ENCODE peak calls at places on chromosomes 12 and 14, in nine cellular contexts. L is uterus, U is body of pancreas, R is A549, I is prostate gland, G is spleen, M is lower leg skin, W is HCT116, O is IMR-90. Y is an unnamed sample.

GRCh38 chr14:22463763-22464173 is 125.3 kb downstream of the DAD1 start:
- DNase-seq in L (no peak), I (no peak), R (no peak), W (no peak), O (no peak), M (no peak), G (no peak), U (peak), Y (no peak)

GRCh38 chr14:99257673-99258221 is 14.2 kb downstream of the BCL11B start:
- DNase-seq in W (no peak), L (no peak), I (no peak), M (no peak), U (no peak), O (no peak), R (no peak), G (peak), Y (no peak)

GRCh38 chr14:75335588-75335987 is 57.0 kb downstream of the FOS start:
- DNase-seq in O (no peak), G (no peak), W (no peak), I (no peak), R (no peak), U (no peak), L (no peak), M (no peak), Y (no peak)

GRCh38 chr12:46354111-46354798 is 18.3 kb downstream of the SLC38A2 start:
- DNase-seq in G (no peak), I (no peak), R (no peak), O (no peak), W (no peak), L (no peak), U (no peak), M (no peak), Y (no peak)

GRCh38 chr12:129237881-129238280 is 384.6 kb downstream of the GLT1D1 start:
- DNase-seq in G (no peak), L (no peak), U (no peak), O (no peak), M (no peak), I (no peak), R (no peak), W (no peak), Y (no peak)

GRCh38 chr14:56751471-56751870 is 58.8 kb downstream of the OTX2 start:
- DNase-seq in L (no peak), O (no peak), I (no peak), G (no peak), R (peak), M (no peak), U (no peak), W (no peak), Y (no peak)

GRCh38 chr12:3746758-3747157 is 6.2 kb downstream of the CRACR2A start:
- DNase-seq in R (no peak), M (peak), I (no peak), L (no peak), G (no peak), O (no peak), U (no peak), W (no peak), Y (no peak)

GRCh38 chr12:8088574-8088973 is 6.5 kb downstream of the NECAP1 start:
- DNase-seq in L (no peak), W (no peak), R (no peak), O (no peak), U (no peak), G (no peak), M (no peak), I (no peak), Y (no peak)

GRCh38 chr12:78060186-78060585 is 229.5 kb downstream of the NAV3 start:
- DNase-seq in M (no peak), W (no peak), O (peak), R (no peak), I (no peak), L (no peak), G (no peak), U (no peak), Y (no peak)

GRCh38 chr14:82075566-82075965 is 541.9 kb upstream of the SEL1L start:
- DNase-seq in I (peak), L (no peak), M (no peak), R (no peak), W (no peak), U (peak), O (no peak), G (no peak), Y (peak)

GRCh38 chr12:58583541-58583940 is 336.8 kb downstream of the LRIG3 start:
- DNase-seq in M (no peak), U (peak), R (peak), I (no peak), O (peak), G (no peak), W (no peak), L (no peak), Y (peak)

GRCh38 chr14:20873370-20874177 is 17.6 kb upstream of the RNASE3 start:
- DNase-seq in I (peak), L (peak), M (peak), G (peak), U (peak), O (peak), R (peak), W (peak), Y (peak)
- H3K4me3 ChIP-seq in I (no peak), L (no peak), M (no peak), G (peak), U (no peak), O (no peak), R (no peak), W (peak), Y (no peak)

DNA sequence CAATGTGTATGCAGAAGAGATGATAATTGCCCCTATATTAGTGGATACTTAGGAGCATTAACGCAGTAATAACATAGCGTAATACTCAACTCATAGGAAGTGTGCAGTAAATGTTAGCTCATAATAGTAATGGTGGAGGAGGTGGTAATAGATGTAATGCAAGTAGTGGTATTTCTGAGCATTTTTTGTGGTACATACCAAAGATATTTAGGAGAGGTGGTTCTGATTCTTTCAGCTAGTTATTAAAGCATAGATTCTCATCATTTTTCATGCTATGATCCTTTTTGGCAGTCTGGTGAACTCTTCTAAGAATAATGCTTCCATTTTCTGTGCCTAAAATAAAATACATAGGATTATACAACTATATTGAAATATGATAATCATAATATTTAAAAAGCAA is 233.2 kb downstream of the PTPRO start:
- DNase-seq in M (no peak), R (no peak), U (no peak), L (no peak), G (no peak), O (no peak), I (no peak), W (no peak), Y (no peak)
- TF ChIP-seq POLR2A in M (no peak), R (no peak), U (no peak), L (no peak), G (no peak), O (no peak), I (no peak), W (no peak), Y (no peak)

DNA sequence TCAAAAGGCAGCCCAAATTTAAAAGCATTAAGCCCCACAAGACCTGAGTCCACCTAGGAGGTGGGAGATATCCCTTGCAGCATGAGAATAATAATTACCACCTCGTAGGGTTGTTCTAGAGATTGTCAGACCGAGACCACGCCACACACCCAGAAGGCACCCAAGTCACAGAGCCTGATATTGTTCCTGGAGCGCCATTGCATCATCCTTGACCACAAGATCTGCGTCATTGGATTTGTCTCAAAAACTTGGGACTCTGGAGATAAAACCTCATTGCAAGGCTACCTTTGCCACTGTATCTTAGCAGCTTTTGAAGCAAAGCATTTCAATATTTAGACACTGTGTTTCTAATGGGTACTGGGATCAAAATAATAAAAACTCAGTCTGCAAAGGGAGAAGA is 29.4 kb upstream of the PPP2R5C start:
- DNase-seq in O (no peak), M (no peak), L (no peak), I (no peak), U (peak), G (no peak), R (no peak), W (peak), Y (no peak)
- H3K4me3 ChIP-seq in O (no peak), M (no peak), L (no peak), I (no peak), U (no peak), G (no peak), R (no peak), W (peak), Y (no peak)

DNA sequence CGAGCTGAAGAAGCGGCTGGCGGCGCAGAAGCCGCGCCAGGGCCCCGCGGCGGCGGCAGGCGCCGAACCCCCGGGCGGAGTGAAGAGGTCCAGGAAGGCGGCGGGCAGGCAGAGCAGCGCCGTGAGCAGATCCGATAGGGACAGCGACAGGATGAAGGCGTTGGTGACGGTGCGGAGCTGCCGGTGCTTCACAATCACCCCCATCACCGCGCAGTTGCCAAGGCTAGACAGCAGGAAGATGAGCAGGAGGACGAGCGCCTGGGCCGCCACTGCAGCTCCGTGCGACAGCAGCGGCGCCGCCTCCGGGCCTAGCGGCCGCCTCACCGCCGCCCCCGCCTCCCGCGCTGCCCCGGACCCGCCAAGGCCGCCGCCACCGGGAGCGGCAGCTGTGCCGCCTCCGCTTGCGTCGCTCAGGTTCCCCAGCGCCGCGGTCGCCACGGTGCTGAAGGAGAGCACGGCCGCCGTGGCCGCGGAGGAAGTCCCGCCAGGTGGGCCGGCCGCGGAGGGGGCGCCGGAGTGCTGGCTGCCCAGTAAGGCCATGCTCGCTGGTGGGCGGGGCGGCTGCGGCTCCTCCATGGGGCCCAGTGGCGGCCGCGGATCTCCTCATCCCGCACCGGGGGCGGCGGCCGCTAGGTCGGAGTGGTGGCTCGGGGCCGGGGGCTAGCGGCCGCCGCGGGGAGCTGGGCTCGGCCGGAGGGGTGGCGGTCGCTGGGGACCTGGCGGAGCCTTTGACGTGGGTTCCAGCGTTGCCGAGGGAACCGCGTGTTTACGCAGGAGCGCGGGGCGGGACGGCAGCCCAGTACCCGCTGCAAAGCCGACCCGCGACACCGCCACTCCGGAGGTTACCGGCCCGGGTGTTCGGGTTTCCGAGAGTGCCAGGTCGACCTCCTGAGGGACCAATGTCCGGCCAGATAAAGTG is at the start of gene GPR135:
- DNase-seq in O (peak), L (peak), R (no peak), G (peak), M (peak), I (peak), U (peak), W (no peak), Y (peak)
- TF ChIP-seq POLR2A in O (no peak), L (peak), R (no peak), G (no peak), M (no peak), I (peak), U (peak), W (no peak), Y (no peak)

GRCh38 chr12:66050610-66051009 is 79.9 kb downstream of the LLPH start:
- DNase-seq in M (no peak), L (no peak), G (no peak), U (no peak), W (no peak), O (no peak), R (no peak), I (no peak), Y (no peak)

GRCh38 chr12:66050283-66050576 is 80.3 kb downstream of the LLPH start:
- DNase-seq in R (no peak), L (no peak), I (no peak), O (no peak), W (no peak), U (no peak), G (no peak), M (no peak), Y (no peak)

GRCh38 chr12:66048218-66048842 is 82.2 kb downstream of the LLPH start:
- DNase-seq in O (no peak), W (no peak), U (no peak), L (no peak), G (no peak), M (no peak), R (no peak), I (no peak), Y (no peak)

GRCh38 chr12:66048843-66049537 is 81.6 kb downstream of the LLPH start:
- DNase-seq in G (no peak), R (peak), W (no peak), U (no peak), I (no peak), L (no peak), M (no peak), O (peak), Y (no peak)

DNA sequence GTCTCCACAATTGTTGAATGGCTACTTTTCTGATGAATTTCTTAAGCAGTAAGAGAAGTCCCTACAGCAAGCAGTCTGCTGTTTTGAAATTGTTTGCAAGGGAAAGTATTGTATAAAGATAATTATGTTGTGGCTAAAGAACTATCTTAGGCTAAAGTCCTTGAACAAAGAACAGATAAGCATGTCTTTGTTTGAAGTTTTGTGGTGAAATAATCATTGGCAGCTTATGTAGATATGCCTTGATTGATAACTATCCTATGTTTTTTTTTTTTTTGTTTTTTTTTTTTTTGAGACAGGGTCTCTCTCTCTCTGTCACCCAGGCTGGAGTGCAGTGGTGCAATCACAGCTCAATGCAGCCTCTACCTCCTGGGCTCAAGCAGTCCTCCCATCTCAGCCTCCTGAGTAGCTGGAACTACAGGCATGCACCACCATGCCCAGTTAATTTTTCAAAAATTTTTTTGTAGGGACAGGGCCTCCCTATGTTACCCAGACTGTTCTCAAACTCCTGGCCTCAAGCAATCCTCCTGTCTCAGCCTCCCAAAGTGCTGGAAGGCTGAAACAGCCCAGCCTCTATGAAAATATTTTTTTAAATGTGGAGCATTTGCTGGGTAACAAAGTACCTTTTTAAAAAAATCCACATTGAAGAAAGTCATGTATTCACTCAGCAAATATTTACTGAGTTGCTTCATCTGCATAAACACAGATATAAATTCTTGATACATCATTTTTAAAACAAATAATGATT is 80.8 kb downstream of the LLPH start:
- DNase-seq in W (no peak), U (no peak), G (no peak), I (no peak), R (no peak), O (peak), M (no peak), L (no peak), Y (no peak)
- H3K4me3 ChIP-seq in W (no peak), U (no peak), G (no peak), I (no peak), R (no peak), O (no peak), M (no peak), L (no peak), Y (no peak)

GRCh38 chr14:24181251-24182077 is 7.2 kb downstream of the IPO4 start:
- DNase-seq in O (no peak), G (peak), L (no peak), R (no peak), W (no peak), M (no peak), U (no peak), I (no peak), Y (no peak)
- TF ChIP-seq POLR2A in O (no peak), G (no peak), L (no peak), R (no peak), W (no peak), M (no peak), U (no peak), I (no peak), Y (no peak)

Y was measured in tibial nerve.